ENCODE peak calls at places on chromosomes 16 and 17, in four cellular contexts. B is AG09309, O is fibroblast of the aortic adventitia, R is AG10803. Z is an unnamed sample.

GRCh38 chr17:40552806-40553693 is 12.2 kb downstream of the CCR7 start:
- DNase-seq in B (no peak), O (no peak), R (no peak), Z (no peak)

GRCh38 chr17:82092094-82092586 is 5.9 kb downstream of the FASN start:
- DNase-seq in B (no peak), O (no peak), R (no peak), Z (no peak)

GRCh38 chr17:16989953-16990860 is 18.3 kb upstream of the TNFRSF13B start:
- DNase-seq in B (no peak), O (peak; percentile 19), R (peak; percentile 77), Z (no peak)

GRCh38 chr17:30720013-30720471 is 104.5 kb downstream of the CRLF3 start:
- DNase-seq in B (no peak), O (no peak), R (no peak), Z (no peak)

GRCh38 chr16:64969221-64969620 is 152.6 kb downstream of the CDH11 start:
- DNase-seq in B (no peak), O (peak; percentile 57), R (peak; percentile 48), Z (no peak)

GRCh38 chr16:7246578-7246977 is 86.1 kb upstream of the RBFOX1 start:
- DNase-seq in B (no peak), O (no peak), R (no peak), Z (no peak)

GRCh38 chr16:49466881-49467280 is 93.3 kb downstream of the C16orf78 start:
- DNase-seq in B (no peak), O (no peak), R (no peak), Z (no peak)

GRCh38 chr17:81164464-81165245 is 652 bp upstream of the PVALEF start:
- DNase-seq in B (no peak), O (no peak), R (no peak), Z (no peak)

GRCh38 chr16:86649875-86650274 is 71.5 kb downstream of the FOXL1 start:
- DNase-seq in B (no peak), O (no peak), R (no peak), Z (no peak)

GRCh38 chr17:37405955-37406634 is 541 bp downstream of the ACACA start:
- DNase-seq in B (no peak), O (peak; percentile 23), R (peak; percentile 4), Z (no peak)

GRCh38 chr16:77610496-77610895 is 111.8 kb upstream of the NUDT7 start:
- DNase-seq in B (no peak), O (no peak), R (no peak), Z (no peak)

GRCh38 chr16:69396187-69397061 is 10.6 kb upstream of the TERF2 start:
- DNase-seq in B (peak; percentile 93), O (peak; percentile 97), R (peak; percentile 97), Z (peak; percentile 90)

GRCh38 chr17:78358538-78359215 is 1.2 kb downstream of the SOCS3 start:
- DNase-seq in B (no peak), O (peak; percentile 62), R (peak; percentile 60), Z (no peak)

GRCh38 chr16:81730090-81731051 is 48.7 kb upstream of the PLCG2 start:
- DNase-seq in B (no peak), O (peak; percentile 73), R (peak; percentile 56), Z (peak; percentile 55)

GRCh38 chr17:28878981-28879380 is 18.6 kb downstream of the FLOT2 start:
- DNase-seq in B (no peak), O (peak; percentile 35), R (peak; percentile 32), Z (no peak)

GRCh38 chr16:18958621-18959578 is 24.8 kb upstream of the TMC7 start:
- DNase-seq in B (no peak), O (peak; percentile 33), R (peak; percentile 20), Z (no peak)

GRCh38 chr17:42618442-42619150 is 9.1 kb downstream of the TUBG1 start:
- DNase-seq in B (no peak), O (no peak), R (no peak), Z (no peak)

GRCh38 chr17:42629420-42630009 is 20.0 kb downstream of the TUBG1 start:
- DNase-seq in B (no peak), O (no peak), R (no peak), Z (no peak)

GRCh38 chr17:42617956-42618431 is 8.5 kb downstream of the TUBG1 start:
- DNase-seq in B (no peak), O (no peak), R (no peak), Z (no peak)

GRCh38 chr17:42623732-42624596 is 14.5 kb downstream of the TUBG1 start:
- DNase-seq in B (no peak), O (peak; percentile 67), R (no peak), Z (no peak)
- TF ChIP-seq CTCF in B (no peak), O (peak; percentile 4), R (no peak), Z (peak; percentile 13)

GRCh38 chr16:88468289-88469129 is 15.4 kb downstream of the ZFPM1 start:
- DNase-seq in B (no peak), O (peak; percentile 46), R (no peak), Z (peak; percentile 21)
- H3K4me3 ChIP-seq in B (no peak overlapping the region), O (no peak overlapping the region), R (no peak overlapping the region), Z (no peak overlapping the region)

GRCh38 chr17:69067274-69068047 is 6.7 kb upstream of the ABCA9 start:
- DNase-seq in B (no peak), O (no peak), R (no peak), Z (no peak)
- TF ChIP-seq CTCF in B (no peak), O (no peak), R (no peak), Z (no peak)

DNA sequence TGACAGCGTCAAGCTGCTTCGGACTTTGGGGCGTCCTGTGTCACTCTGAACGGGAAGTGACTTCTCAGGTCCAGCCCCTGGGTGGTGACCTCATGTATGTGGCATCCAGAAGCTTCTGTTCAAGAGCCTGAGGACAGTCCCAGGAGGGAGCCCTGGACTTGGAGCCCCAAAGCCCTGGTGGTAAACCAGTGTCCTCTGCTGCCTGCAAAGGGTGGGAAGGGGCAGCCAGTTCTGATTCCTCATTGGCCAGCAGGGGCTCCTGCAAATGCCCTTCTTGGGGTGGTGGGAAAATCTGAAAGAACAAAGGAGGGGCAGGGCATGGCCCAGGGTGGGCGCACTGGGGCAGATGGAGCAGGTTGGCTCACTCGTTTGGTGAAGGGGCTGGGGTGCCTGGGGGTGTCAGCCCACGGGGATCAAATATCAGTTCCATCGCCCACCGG is 1.6 kb downstream of the OSGIN1 start:
- DNase-seq in B (no peak), O (peak; percentile 40), R (peak; percentile 65), Z (no peak)
- H3K4me3 ChIP-seq in B (no peak overlapping the region), O (peak overlapping the region; percentile 40), R (no peak overlapping the region), Z (no peak overlapping the region)

GRCh38 chr17:75853410-75853809 is 1.7 kb downstream of the WBP2 start:
- DNase-seq in B (no peak), O (no peak), R (peak; percentile 66), Z (no peak)

GRCh38 chr17:75854111-75854748 is 905 bp downstream of the WBP2 start:
- DNase-seq in B (no peak), O (peak; percentile 63), R (peak; percentile 74), Z (no peak)

GRCh38 chr17:75855310-75856061 is at the start of gene WBP2:
- DNase-seq in B (peak; percentile 99), O (peak; percentile 100), R (peak; percentile 100), Z (peak; percentile 100)

GRCh38 chr17:75854881-75855309 is 240 bp downstream of the WBP2 start:
- DNase-seq in B (no peak), O (no peak), R (no peak), Z (no peak)

GRCh38 chr17:75856062-75856681 is 1.0 kb upstream of the WBP2 start:
- DNase-seq in B (no peak), O (peak; percentile 19), R (no peak), Z (no peak)
- TF ChIP-seq CTCF in B (peak; percentile 31), O (peak; percentile 29), R (no peak), Z (no peak)

GRCh38 chr16:9566099-9566498 is 474.7 kb downstream of the HAPSTR1 start:
- DNase-seq in B (no peak), O (no peak), R (no peak), Z (no peak)
- H3K4me3 ChIP-seq in B (no peak overlapping the region), O (no peak overlapping the region), R (no peak overlapping the region), Z (no peak overlapping the region)